ENCODE peak calls at places on chromosomes 5 and 9, in eight cellular contexts. Y is heart left ventricle, G is IMR-90, T is body of pancreas, K is esophagus muscularis mucosa, W is thyroid gland, F is adrenal gland, Q is A549. R is an unnamed sample.

GRCh38 chr9:31588756-31589155 is 795.7 kb upstream of the ACO1 start:
- DNase-seq in K (no peak), Q (no peak), T (no peak), F (no peak), G (no peak), Y (no peak), W (no peak), R (no peak)

GRCh38 chr5:44983006-44983405 is 174.3 kb downstream of the MRPS30 start:
- DNase-seq in G (no peak), Y (no peak), F (no peak), T (no peak), K (no peak), Q (no peak), W (no peak), R (no peak)

GRCh38 chr5:89437450-89438435 is 554.8 kb upstream of the MEF2C start:
- DNase-seq in W (no peak), Y (no peak), Q (no peak), T (no peak), F (no peak), K (no peak), G (no peak), R (no peak)

GRCh38 chr9:133956520-133957076 is 35.5 kb downstream of the VAV2 start:
- DNase-seq in W (peak), G (peak), T (peak), Q (no peak), K (no peak), F (peak), Y (no peak), R (no peak)

GRCh38 chr5:134226441-134227192 is 744 bp upstream of the PPP2CA start:
- DNase-seq in W (no peak), F (peak), Q (no peak), T (no peak), K (no peak), G (peak), Y (no peak), R (no peak)

GRCh38 chr5:40204157-40204556 is 475.6 kb upstream of the PTGER4 start:
- DNase-seq in Q (no peak), F (no peak), Y (no peak), W (no peak), T (no peak), G (no peak), K (no peak), R (no peak)

GRCh38 chr5:35012796-35013195 is 35.0 kb downstream of the AGXT2 start:
- DNase-seq in G (no peak), K (no peak), Q (no peak), T (no peak), Y (peak), W (peak), F (no peak), R (no peak)

GRCh38 chr9:8825600-8826147 is 1026.1 kb upstream of the DMAC1 start:
- DNase-seq in Y (no peak), W (no peak), G (no peak), K (no peak), T (no peak), Q (no peak), F (no peak), R (no peak)

GRCh38 chr5:43078956-43079355 is 38.8 kb upstream of the ANXA2R start:
- DNase-seq in F (no peak), W (no peak), Y (no peak), T (no peak), G (peak), Q (no peak), K (no peak), R (peak)

GRCh38 chr5:43073597-43074546 is 33.8 kb upstream of the ANXA2R start:
- DNase-seq in W (no peak), F (peak), Y (no peak), G (peak), Q (peak), K (no peak), T (no peak), R (peak)

GRCh38 chr5:43074987-43075318 is 34.8 kb upstream of the ANXA2R start:
- DNase-seq in G (no peak), K (no peak), Y (no peak), F (no peak), W (no peak), T (no peak), Q (no peak), R (no peak)

DNA sequence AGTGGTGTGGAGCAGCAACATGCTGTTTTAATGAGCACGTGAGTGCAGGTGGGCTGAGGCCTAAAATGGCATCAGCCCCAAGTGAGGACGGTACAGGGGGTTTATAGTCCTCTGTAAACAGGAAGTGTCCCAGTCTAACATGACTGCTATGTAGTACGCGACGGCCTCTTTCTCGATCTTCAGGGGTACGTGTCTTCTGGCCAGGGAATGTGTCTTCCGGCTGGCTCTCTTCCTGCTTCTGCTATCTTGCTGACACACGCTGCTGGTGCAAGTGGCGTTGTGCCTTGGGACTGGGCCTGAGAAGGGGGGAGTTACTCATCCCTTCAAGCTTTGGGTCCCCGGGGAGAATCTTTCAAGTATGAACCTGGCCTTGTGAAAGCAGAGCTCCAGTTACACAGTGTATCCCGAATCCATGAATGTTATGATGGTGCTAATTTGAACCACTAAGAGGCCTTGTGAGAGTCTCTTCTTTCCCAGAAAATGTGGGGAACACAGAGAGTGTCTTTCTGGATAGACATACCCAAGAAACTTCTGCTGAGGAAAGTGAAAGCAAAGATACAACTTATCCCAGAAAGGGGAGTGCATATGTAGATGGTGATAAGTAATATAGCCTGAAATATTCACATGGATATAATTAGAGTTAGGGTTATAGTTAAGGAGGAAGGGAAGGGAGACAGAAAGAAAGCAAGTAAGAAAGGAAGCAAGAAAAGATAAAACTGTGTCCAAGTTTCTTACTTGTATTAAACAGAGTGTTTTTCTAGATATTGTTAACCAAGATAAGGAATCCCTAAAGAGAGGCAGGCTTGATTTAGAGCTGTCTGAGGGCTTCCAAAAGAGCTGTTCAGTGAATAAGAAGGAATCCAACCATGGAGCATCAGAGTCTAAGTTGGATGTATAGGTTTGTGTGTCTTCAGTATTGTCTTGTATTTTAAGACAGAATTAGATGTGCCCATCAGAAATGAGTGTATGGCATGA is 35.5 kb upstream of the ANXA2R start:
- DNase-seq in G (no peak), F (peak), Y (peak), W (no peak), K (no peak), Q (no peak), T (no peak), R (no peak)
- TF ChIP-seq POLR2A in G (no peak), F (no peak), Y (no peak), W (no peak), K (no peak), Q (no peak), T (no peak), R (no peak)

DNA sequence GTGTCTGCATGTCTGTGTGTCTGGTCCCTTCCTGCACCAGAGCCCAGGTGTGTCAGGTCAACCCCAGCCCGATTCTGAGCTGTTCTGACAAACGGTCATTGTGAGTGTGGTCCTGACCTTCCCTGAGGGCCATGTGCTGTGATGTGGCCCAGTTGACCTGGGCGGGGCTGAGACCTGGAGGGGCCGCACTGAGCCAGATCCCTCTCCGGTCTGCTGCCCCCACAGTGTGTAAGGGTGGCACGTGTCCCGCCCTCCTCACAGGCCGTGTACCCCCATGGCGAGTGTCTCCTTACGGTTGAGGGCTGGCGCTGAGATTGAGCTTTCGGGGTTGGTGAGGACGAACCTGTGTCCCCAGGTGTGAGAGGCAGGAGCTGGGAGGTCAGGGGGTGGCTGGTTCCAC is 136.5 kb downstream of the MRPL36 start:
- DNase-seq in Q (no peak), K (peak), G (no peak), Y (no peak), T (no peak), F (no peak), W (no peak), R (no peak)
- TF ChIP-seq POLR2A in Q (no peak), K (no peak), G (no peak), Y (no peak), T (no peak), F (no peak), W (no peak), R (no peak)

GRCh38 chr5:179618923-179619554 is 4.4 kb downstream of the HNRNPH1 start:
- DNase-seq in W (no peak), G (no peak), F (no peak), T (no peak), K (no peak), Q (no peak), Y (no peak), R (no peak)
- TF ChIP-seq POLR2A in W (no peak), G (no peak), F (no peak), T (no peak), K (no peak), Q (no peak), Y (no peak), R (no peak)

GRCh38 chr5:110738812-110739651 is at the start of gene SLC25A46:
- DNase-seq in K (peak), T (peak), Y (peak), Q (peak), W (peak), F (peak), G (peak), R (peak)
- TF ChIP-seq POLR2A in K (peak), T (no peak), Y (peak), Q (peak), W (peak), F (peak), G (peak), R (peak)

DNA sequence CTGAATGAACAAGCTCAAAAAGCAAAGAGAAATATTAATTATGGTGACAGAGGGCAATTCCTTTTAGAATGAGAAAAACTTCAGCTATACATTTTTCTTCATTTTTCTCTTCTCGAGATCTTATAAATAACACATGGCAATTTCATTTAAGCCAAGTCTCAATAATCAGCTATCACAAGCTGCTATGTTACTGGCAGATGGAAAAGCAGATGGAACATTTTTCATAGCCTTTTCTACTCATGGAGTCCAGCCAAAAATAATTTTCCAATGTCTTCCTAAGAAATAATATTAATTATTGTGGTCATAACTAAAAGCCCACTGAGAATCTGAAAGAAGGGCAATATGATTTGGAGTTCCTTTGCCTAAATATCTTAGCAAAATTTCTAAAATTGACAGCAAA is 35.6 kb downstream of the SKIC3 start:
- DNase-seq in G (no peak), W (no peak), Y (no peak), Q (no peak), F (no peak), T (no peak), K (no peak), R (no peak)
- TF ChIP-seq POLR2A in G (no peak), W (no peak), Y (no peak), Q (no peak), F (no peak), T (no peak), K (no peak), R (no peak)

DNA sequence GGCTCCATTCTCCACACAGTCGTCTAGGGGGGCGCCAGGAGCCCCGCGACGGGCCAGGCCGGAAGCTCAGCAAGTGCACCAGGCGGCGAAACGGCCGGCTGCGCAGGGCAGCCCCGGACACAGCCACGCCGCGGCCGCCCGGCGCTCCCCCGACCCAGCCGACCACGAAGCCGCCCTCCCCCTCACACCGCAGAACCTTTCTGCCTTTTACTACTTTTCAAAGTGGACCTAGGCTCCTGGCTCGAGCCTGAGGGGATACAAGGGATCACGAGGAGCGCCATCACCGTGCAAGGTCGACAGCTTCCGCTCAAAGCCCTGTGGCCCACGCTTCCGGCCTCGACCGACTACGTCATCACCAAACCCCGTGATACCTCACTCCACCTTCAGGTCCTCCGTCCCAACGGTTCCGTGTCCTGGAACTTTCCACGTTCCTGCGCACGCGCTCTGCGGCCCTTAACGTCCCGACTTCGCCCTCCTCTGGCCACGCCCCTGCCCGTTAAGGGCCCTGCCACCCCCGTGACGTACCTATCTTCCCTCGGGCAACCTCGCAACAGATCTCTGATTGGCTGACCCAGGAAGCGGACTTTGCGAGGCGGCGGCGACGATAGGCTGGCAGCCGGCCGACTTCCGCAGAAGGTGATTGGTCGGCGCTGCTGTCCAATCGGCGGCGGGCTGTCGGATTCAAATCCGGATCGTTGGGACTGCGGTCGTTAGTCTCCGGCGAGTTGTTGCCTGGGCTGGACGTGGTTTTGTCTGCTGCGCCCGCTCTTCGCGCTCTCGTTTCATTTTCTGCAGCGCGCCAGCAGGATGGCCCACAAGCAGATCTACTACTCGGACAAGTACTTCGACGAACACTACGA is at the start of gene CKS2:
- DNase-seq in Q (peak), K (peak), T (peak), W (peak), G (peak), Y (peak), F (peak), R (peak)
- TF ChIP-seq POLR2A in Q (peak), K (peak), T (peak), W (peak), G (peak), Y (peak), F (peak), R (peak)